ENCODE peak calls at places on chromosomes 6 and 20, in ten cellular contexts. I is G401; G is K562; R is HT1080; D is stimulated activated CD8-positive, alpha-beta memory T cell treated with anti-CD3 and anti-CD28 coated beads, Interleukin-2, amount 100 ng/mL, for 48 hours; L is NCI-H1092; C is T-cell; P is germinal center; Q is GM18507; F is T47D. N is an unnamed sample.

GRCh38 chr6:75128881-75129570 is 76.8 kb downstream of the COL12A1 start:
- DNase-seq in L (no peak), R (no peak), F (no peak), D (no peak), I (no peak), G (no peak), Q (no peak), C (no peak), P (no peak), N (no peak)

GRCh38 chr6:83511901-83512681 is at the start of gene PRSS35:
- DNase-seq in R (peak), Q (no peak), F (peak), L (no peak), I (peak), D (peak), G (peak), C (no peak), P (no peak), N (peak)

GRCh38 chr20:63074631-63075030 is 67.9 kb upstream of the BHLHE23 start:
- DNase-seq in D (no peak), I (no peak), C (no peak), L (no peak), F (no peak), R (no peak), G (no peak), P (no peak), Q (no peak), N (no peak)

GRCh38 chr6:140970485-140970884 is 1162.2 kb upstream of the GJE1 start:
- DNase-seq in R (no peak), Q (no peak), F (no peak), P (no peak), D (no peak), G (no peak), L (no peak), I (no peak), C (no peak), N (no peak)

GRCh38 chr6:70620746-70621145 is 46.9 kb upstream of the SMAP1 start:
- DNase-seq in L (no peak), C (no peak), F (no peak), I (no peak), R (no peak), D (no peak), Q (no peak), G (no peak), P (no peak), N (no peak)

GRCh38 chr6:31861919-31862343 is 690 bp downstream of the NEU1 start:
- DNase-seq in L (no peak), D (no peak), R (no peak), Q (no peak), F (no peak), G (no peak), C (no peak), P (no peak), I (no peak), N (no peak)

GRCh38 chr6:114362396-114362795 is 19.6 kb upstream of the HS3ST5 start:
- DNase-seq in G (no peak), R (no peak), P (no peak), F (no peak), C (no peak), D (no peak), Q (no peak), L (no peak), I (no peak), N (no peak)

GRCh38 chr6:106739387-106739786 is 110.0 kb downstream of the QRSL1 start:
- DNase-seq in D (no peak), Q (no peak), P (peak), I (peak), G (no peak), F (peak), R (peak), C (no peak), L (no peak), N (peak)

GRCh38 chr6:150773969-150774368 is 91.5 kb upstream of the MTHFD1L start:
- DNase-seq in C (no peak), P (no peak), L (no peak), G (no peak), Q (no peak), R (no peak), F (no peak), D (no peak), I (no peak), N (no peak)

N was measured in lower leg skin.